ENCODE peak calls at places on chromosomes 2 and 18, in five cellular contexts. H is GM12878, D is K562, M is HepG2, C is H1. O is an unnamed sample.

GRCh38 chr2:47072018-47072691 is 83.0 kb downstream of the STPG4 start:
- DNase-seq in M (no peak), C (no peak), H (no peak), D (no peak), O (no peak)

GRCh38 chr18:23244431-23244830 is 109.1 kb downstream of the CABLES1 start:
- DNase-seq in C (no peak), D (no peak), M (no peak), H (no peak), O (no peak)

GRCh38 chr2:102520009-102520408 is 47.0 kb downstream of the SLC9A4 start:
- DNase-seq in M (peak), H (no peak), C (no peak), D (peak), O (peak)

GRCh38 chr2:28583899-28584553 is 88.2 kb downstream of the PLB1 start:
- DNase-seq in D (peak), C (peak), H (no peak), M (peak), O (no peak)

GRCh38 chr2:29405707-29406106 is 290.5 kb downstream of the CLIP4 start:
- DNase-seq in D (no peak), H (no peak), C (no peak), M (no peak), O (no peak)

GRCh38 chr2:105768961-105769452 is 24.3 kb downstream of the NCK2 start:
- DNase-seq in C (no peak), D (no peak), M (no peak), H (no peak), O (no peak)

GRCh38 chr2:160420711-160421110 is 72.9 kb downstream of the RBMS1 start:
- DNase-seq in H (no peak), M (no peak), D (no peak), C (no peak), O (no peak)

GRCh38 chr2:240933048-240933965 is 27.2 kb downstream of the CROCC2 start:
- DNase-seq in D (no peak), H (no peak), M (no peak), C (no peak), O (no peak)

GRCh38 chr18:9721893-9722515 is 13.9 kb downstream of the RAB31 start:
- DNase-seq in M (no peak), D (no peak), C (no peak), H (no peak), O (no peak)

GRCh38 chr2:42567806-42568429 is 514 bp upstream of the MTA3 start:
- DNase-seq in M (peak), C (peak), D (no peak), H (peak), O (peak)

GRCh38 chr2:182069416-182069815 is 83.8 kb downstream of the PPP1R1C start:
- DNase-seq in H (no peak), M (no peak), D (no peak), C (no peak), O (no peak)

GRCh38 chr2:136407113-136407951 is 289.4 kb upstream of the CXCR4 start:
- DNase-seq in C (no peak), D (no peak), H (no peak), M (no peak), O (no peak)

GRCh38 chr2:64565949-64566705 is 42.0 kb downstream of the AFTPH start:
- DNase-seq in C (no peak), D (no peak), H (no peak), M (no peak), O (no peak)

GRCh38 chr2:174341995-174342571 is 7.3 kb downstream of the SP9 start:
- DNase-seq in M (no peak), C (no peak), H (no peak), D (no peak), O (no peak)

GRCh38 chr2:203814661-203815540 is 52.7 kb upstream of the CTLA4 start:
- DNase-seq in M (peak), D (peak), H (no peak), C (no peak), O (peak)

GRCh38 chr2:171248205-171248662 is 87.5 kb upstream of the TLK1 start:
- DNase-seq in H (peak), C (no peak), M (no peak), D (no peak), O (no peak)

GRCh38 chr2:163157411-163157810 is 318.8 kb upstream of the KCNH7 start:
- DNase-seq in C (no peak), H (no peak), M (no peak), D (no peak), O (no peak)

GRCh38 chr2:173130521-173131467 is 55.1 kb downstream of the MAP3K20 start:
- DNase-seq in C (no peak), M (no peak), D (no peak), H (no peak), O (no peak)

GRCh38 chr18:79510731-79511141 is 115.0 kb downstream of the NFATC1 start:
- DNase-seq in C (no peak), D (no peak), H (no peak), M (no peak), O (no peak)

GRCh38 chr2:73963385-73964120 is 21.2 kb upstream of the TET3 start:
- DNase-seq in M (no peak), C (no peak), H (peak), D (no peak), O (no peak)

GRCh38 chr2:10654069-10654468 is 35.7 kb downstream of the NOL10 start:
- DNase-seq in M (no peak), C (no peak), H (no peak), D (no peak), O (no peak)

GRCh38 chr2:232872826-232873225 is 2.8 kb downstream of the SNORC start:
- DNase-seq in D (no peak), C (no peak), M (no peak), H (no peak), O (no peak)

GRCh38 chr2:172249986-172250385 is 147.3 kb upstream of the DLX2 start:
- DNase-seq in M (no peak), C (no peak), D (no peak), H (no peak), O (no peak)

GRCh38 chr2:23649819-23650218 is 264.8 kb downstream of the KLHL29 start:
- DNase-seq in D (no peak), M (no peak), C (no peak), H (no peak), O (no peak)

GRCh38 chr2:238742066-238742465 is 105.8 kb upstream of the TWIST2 start:
- DNase-seq in C (no peak), D (no peak), H (no peak), M (no peak), O (no peak)

GRCh38 chr18:24837065-24837464 is 376.6 kb downstream of the HRH4 start:
- DNase-seq in H (no peak), D (no peak), M (no peak), C (no peak), O (no peak)

GRCh38 chr2:8138923-8139667 is 542.8 kb upstream of the ID2 start:
- DNase-seq in C (no peak), H (no peak), D (no peak), M (peak), O (no peak)

GRCh38 chr2:133570547-133570946 is 2.3 kb upstream of the NCKAP5 start:
- DNase-seq in M (no peak), D (no peak), C (no peak), H (no peak), O (no peak)

GRCh38 chr18:27400001-27400400 is 214.9 kb upstream of the CHST9 start:
- DNase-seq in H (no peak), M (no peak), C (peak), D (no peak), O (no peak)

GRCh38 chr2:13230221-13230620 is 513.5 kb downstream of the TRIB2 start:
- DNase-seq in M (no peak), H (no peak), C (no peak), D (no peak), O (no peak)

GRCh38 chr18:59627414-59627813 is 69.8 kb downstream of the CCBE1 start:
- DNase-seq in H (no peak), M (no peak), D (no peak), C (no peak), O (no peak)

GRCh38 chr18:59628995-59629394 is 68.2 kb downstream of the CCBE1 start:
- DNase-seq in M (no peak), H (no peak), D (no peak), C (no peak), O (no peak)

GRCh38 chr18:59634096-59634495 is 63.1 kb downstream of the CCBE1 start:
- DNase-seq in H (no peak), C (no peak), D (no peak), M (no peak), O (no peak)

GRCh38 chr18:59629894-59630293 is 67.3 kb downstream of the CCBE1 start:
- DNase-seq in C (no peak), M (no peak), D (no peak), H (no peak), O (no peak)

GRCh38 chr18:59631583-59632181 is 65.5 kb downstream of the CCBE1 start:
- DNase-seq in C (no peak), H (no peak), M (peak), D (no peak), O (no peak)
- TF ChIP-seq TAF1 in C (no peak), H (no peak), M (no peak), D (no peak), O (no peak)

GRCh38 chr2:148565272-148565894 is 79.2 kb upstream of the EPC2 start:
- DNase-seq in D (no peak), M (no peak), C (no peak), H (no peak), O (no peak)

GRCh38 chr2:148569221-148569620 is 75.3 kb upstream of the EPC2 start:
- DNase-seq in C (no peak), D (no peak), M (no peak), H (no peak), O (no peak)

GRCh38 chr2:148567716-148568115 is 76.8 kb upstream of the EPC2 start:
- DNase-seq in D (no peak), C (no peak), H (no peak), M (no peak), O (no peak)

GRCh38 chr2:148568597-148568996 is 76.0 kb upstream of the EPC2 start:
- DNase-seq in D (no peak), C (no peak), M (no peak), H (no peak), O (no peak)
- TF ChIP-seq TAF1 in D (no peak), C (no peak), M (no peak), H (no peak), O (no peak)

GRCh38 chr2:71794611-71795010 is 341.2 kb downstream of the DYSF start:
- DNase-seq in D (no peak), C (no peak), M (no peak), H (no peak), O (no peak)
- TF ChIP-seq TAF1 in D (no peak), C (no peak), M (no peak), H (no peak), O (no peak)

GRCh38 chr2:68344031-68344430 is 21.1 kb upstream of the PLEK start:
- DNase-seq in D (no peak), C (no peak), M (no peak), H (no peak), O (no peak)
- TF ChIP-seq TAF1 in D (no peak), C (no peak), M (no peak), H (no peak), O (no peak)

GRCh38 chr18:67432806-67433205 is 83.7 kb downstream of the DSEL start:
- DNase-seq in C (no peak), M (no peak), H (no peak), D (no peak), O (no peak)
- TF ChIP-seq TAF1 in C (no peak), M (no peak), H (no peak), D (no peak), O (no peak)

GRCh38 chr2:233926806-233927205 is 9.6 kb downstream of the TRPM8 start:
- DNase-seq in C (no peak), D (no peak), H (no peak), M (no peak), O (no peak)

GRCh38 chr2:233934524-233934923 is 17.4 kb downstream of the TRPM8 start:
- DNase-seq in D (no peak), H (no peak), C (no peak), M (no peak), O (no peak)

GRCh38 chr2:233925402-233925801 is 8.2 kb downstream of the TRPM8 start:
- DNase-seq in C (no peak), D (no peak), H (no peak), M (no peak), O (no peak)

GRCh38 chr2:233929352-233929843 is 12.2 kb downstream of the TRPM8 start:
- DNase-seq in M (no peak), H (no peak), C (no peak), D (no peak), O (no peak)

GRCh38 chr2:233928594-233929351 is 11.6 kb downstream of the TRPM8 start:
- DNase-seq in C (no peak), D (peak), H (no peak), M (peak), O (no peak)
- TF ChIP-seq TAF1 in C (no peak), D (no peak), H (no peak), M (no peak), O (no peak)

GRCh38 chr2:112472547-112473263 is 9.3 kb upstream of the TTL start:
- DNase-seq in H (no peak), C (no peak), M (no peak), D (no peak), O (no peak)
- TF ChIP-seq TAF1 in H (no peak), C (no peak), M (no peak), D (no peak), O (no peak)

GRCh38 chr2:218970916-218971315 is 11.4 kb downstream of the CDK5R2 start:
- DNase-seq in M (no peak), D (no peak), C (no peak), H (no peak), O (no peak)
- TF ChIP-seq TAF1 in M (no peak), D (no peak), C (no peak), H (no peak), O (no peak)

GRCh38 chr2:155722290-155722689 is 610.2 kb downstream of the NR4A2 start:
- DNase-seq in M (no peak), C (no peak), H (no peak), D (no peak), O (no peak)

GRCh38 chr2:155733091-155733870 is 599.2 kb downstream of the NR4A2 start:
- DNase-seq in D (no peak), C (no peak), H (no peak), M (no peak), O (no peak)

DNA sequence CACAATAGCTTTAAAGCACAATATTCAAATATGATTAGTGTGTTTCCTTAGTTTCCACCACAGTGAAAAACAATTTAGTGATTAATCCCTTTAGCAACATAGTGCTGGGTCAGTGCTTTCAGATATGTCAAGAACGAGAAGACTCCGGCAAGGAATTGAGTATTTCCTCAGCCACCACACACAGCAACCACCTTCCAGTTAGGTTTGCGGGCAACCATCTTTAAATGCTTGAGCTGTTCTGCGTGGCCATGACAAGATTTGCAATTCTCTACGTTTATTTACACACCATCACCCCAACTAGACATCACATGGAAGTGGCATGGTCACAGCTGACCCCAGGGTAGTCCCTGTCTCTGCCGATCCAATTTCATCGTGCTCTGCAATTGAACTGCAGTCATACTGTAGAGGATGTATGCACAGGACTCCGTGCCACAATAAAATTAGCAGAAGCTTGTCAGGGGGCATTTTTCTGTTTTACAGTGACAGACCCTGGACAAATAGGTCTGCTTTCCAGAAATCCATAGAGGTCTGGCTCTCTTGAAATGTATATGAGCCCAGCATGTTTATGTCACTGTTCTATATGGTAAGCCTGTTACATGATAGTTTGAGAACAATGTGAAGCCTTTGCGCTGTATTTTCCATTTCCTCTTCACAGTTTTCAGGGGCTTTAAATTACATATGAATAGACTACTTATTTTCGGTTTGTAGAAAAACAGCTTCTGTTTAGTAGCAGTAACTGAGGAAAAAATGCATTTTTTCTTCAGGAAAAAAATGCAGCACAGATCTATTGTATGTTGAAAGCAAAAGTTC is 605.2 kb downstream of the NR4A2 start:
- DNase-seq in C (no peak), D (no peak), H (no peak), M (no peak), O (no peak)
- TF ChIP-seq TAF1 in C (no peak), D (no peak), H (no peak), M (no peak), O (no peak)

GRCh38 chr2:208039661-208040060 is 14.3 kb upstream of the PLEKHM3 start:
- DNase-seq in C (no peak), M (no peak), D (no peak), H (no peak), O (no peak)
- TF ChIP-seq TAF1 in C (no peak), M (no peak), D (no peak), H (no peak), O (no peak)

O was measured in GM12892.